ENCODE peak calls at places on chromosome 22, in nine cellular contexts. C is amniotic stem cell, N is ACHN, P is GM12865, L is cardiac fibroblast, I is heart right ventricle, F is nucleus accumbens, Z is GM12891, M is HuH-7.5. R is an unnamed sample.

GRCh38 chr22:21984793-21985192 is 2.2 kb upstream of the TOP3B start:
- DNase-seq in C (peak; percentile 5), N (no peak), P (peak; percentile 45), L (peak; percentile 34), I (no peak), F (no peak), Z (no peak), M (no peak), R (peak; percentile 4)

GRCh38 chr22:35150163-35151107 is 84.5 kb downstream of the ISX start:
- DNase-seq in C (no peak), N (peak; percentile 44), P (peak; percentile 91), L (peak; percentile 57), I (peak; percentile 50), F (peak; percentile 10), Z (no peak), M (peak; percentile 19), R (peak; percentile 23)

GRCh38 chr22:30881361-30882180 is 87.0 kb downstream of the MORC2 start:
- DNase-seq in C (no peak), N (no peak), P (no peak), L (peak; percentile 38), I (peak; percentile 53), F (no peak), Z (no peak), M (peak; percentile 62), R (no peak)

GRCh38 chr22:24961217-24961844 is 8.8 kb downstream of the KIAA1671 start:
- DNase-seq in C (no peak), N (no peak), P (peak; percentile 22), L (no peak), I (no peak), F (no peak), Z (no peak), M (no peak), R (no peak)

GRCh38 chr22:32558681-32559355 is 84.2 kb downstream of the FBXO7 start:
- DNase-seq in C (peak; percentile 37), N (peak; percentile 72), P (no peak), L (peak; percentile 56), I (no peak), F (peak; percentile 61), Z (no peak), M (no peak), R (peak; percentile 91)

GRCh38 chr22:39097098-39098020 is at the start of gene APOBEC3H:
- DNase-seq in C (no peak), N (peak; percentile 8), P (peak; percentile 94), L (peak; percentile 9), I (peak; percentile 47), F (no peak), Z (no peak), M (no peak), R (peak; percentile 66)

GRCh38 chr22:40332319-40332781 is 13.9 kb upstream of the ADSL start:
- DNase-seq in C (peak; percentile 0), N (no peak), P (no peak), L (peak; percentile 20), I (no peak), F (peak; percentile 22), Z (no peak), M (no peak), R (no peak)

GRCh38 chr22:20965104-20965887 is 1.8 kb upstream of the AIFM3 start:
- DNase-seq in C (no peak), N (no peak), P (no peak), L (no peak), I (no peak), F (no peak), Z (no peak), M (no peak), R (no peak)

GRCh38 chr22:36445158-36445668 is 36.2 kb downstream of the TXN2 start:
- DNase-seq in C (peak; percentile 47), N (no peak), P (no peak), L (peak; percentile 92), I (peak; percentile 61), F (no peak), Z (no peak), M (no peak), R (no peak)

GRCh38 chr22:33984211-33984610 is 63.9 kb upstream of the LARGE1 start:
- DNase-seq in C (no peak), N (no peak), P (no peak), L (no peak), I (no peak), F (no peak), Z (no peak), M (no peak), R (no peak)

GRCh38 chr22:43272301-43272700 is 70.9 kb downstream of the SCUBE1 start:
- DNase-seq in C (no peak), N (no peak), P (no peak), L (no peak), I (no peak), F (no peak), Z (no peak), M (no peak), R (no peak)

GRCh38 chr22:39242389-39242808 is 2.4 kb downstream of the PDGFB start:
- DNase-seq in C (no peak), N (no peak), P (no peak), L (no peak), I (no peak), F (no peak), Z (no peak), M (no peak), R (no peak)

GRCh38 chr22:50046481-50047245 is 11.4 kb downstream of the TTLL8 start:
- DNase-seq in C (no peak), N (no peak), P (no peak), L (no peak), I (no peak), F (no peak), Z (no peak), M (no peak), R (no peak)

GRCh38 chr22:39309364-39309861 is 10.0 kb downstream of the RPL3 start:
- DNase-seq in C (no peak), N (no peak), P (no peak), L (no peak), I (no peak), F (no peak), Z (no peak), M (no peak), R (peak; percentile 91)

GRCh38 chr22:29030016-29030617 is 31.5 kb downstream of the C22orf31 start:
- DNase-seq in C (no peak), N (peak; percentile 30), P (no peak), L (peak; percentile 24), I (no peak), F (no peak), Z (no peak), M (peak; percentile 62), R (peak; percentile 95)

GRCh38 chr22:29072979-29073617 is at the start of gene KREMEN1:
- DNase-seq in C (no peak), N (no peak), P (no peak), L (no peak), I (peak; percentile 23), F (peak; percentile 19), Z (no peak), M (no peak), R (no peak)

GRCh38 chr22:44876921-44877320 is 124.5 kb downstream of the ARHGAP8 start:
- DNase-seq in C (no peak), N (no peak), P (no peak), L (no peak), I (no peak), F (no peak), Z (no peak), M (no peak), R (no peak)

GRCh38 chr22:39486951-39487825 is 14.9 kb upstream of the MIEF1 start:
- DNase-seq in C (no peak), N (no peak), P (no peak), L (no peak), I (no peak), F (no peak), Z (no peak), M (no peak), R (no peak)

GRCh38 chr22:26990503-26991189 is 333.3 kb downstream of the MIAT start:
- DNase-seq in C (no peak), N (no peak), P (peak; percentile 45), L (no peak), I (no peak), F (no peak), Z (peak; percentile 25), M (no peak), R (no peak)

GRCh38 chr22:23823331-23823791 is 15.4 kb downstream of the DERL3 start:
- DNase-seq in C (no peak), N (no peak), P (no peak), L (peak; percentile 24), I (peak; percentile 57), F (no peak), Z (no peak), M (no peak), R (no peak)

GRCh38 chr22:29700206-29700948 is 19.4 kb upstream of the CABP7 start:
- DNase-seq in C (no peak), N (peak; percentile 10), P (no peak), L (no peak), I (no peak), F (no peak), Z (no peak), M (no peak), R (no peak)

GRCh38 chr22:24432059-24432853 is 4.9 kb downstream of the ADORA2A start:
- DNase-seq in C (no peak), N (peak; percentile 40), P (no peak), L (peak; percentile 85), I (peak; percentile 84), F (peak; percentile 41), Z (no peak), M (no peak), R (no peak)

GRCh38 chr22:25110846-25111578 is 88.6 kb upstream of the CRYBB3 start:
- DNase-seq in C (peak; percentile 33), N (peak; percentile 77), P (peak; percentile 60), L (peak; percentile 91), I (peak; percentile 70), F (peak; percentile 40), Z (peak; percentile 66), M (peak; percentile 83), R (peak; percentile 83)

GRCh38 chr22:32708835-32709234 is 92.7 kb upstream of the TIMP3 start:
- DNase-seq in C (peak; percentile 52), N (no peak), P (no peak), L (peak; percentile 37), I (no peak), F (no peak), Z (no peak), M (no peak), R (no peak)

GRCh38 chr22:19591568-19591967 is 67.4 kb upstream of the CLDN5 start:
- DNase-seq in C (no peak), N (no peak), P (no peak), L (no peak), I (no peak), F (no peak), Z (no peak), M (no peak), R (no peak)

GRCh38 chr22:25702046-25702445 is 39.9 kb upstream of the MYO18B start:
- DNase-seq in C (no peak), N (peak; percentile 22), P (peak; percentile 15), L (peak; percentile 57), I (no peak), F (no peak), Z (no peak), M (no peak), R (peak; percentile 35)

GRCh38 chr22:35355744-35356420 is 25.0 kb upstream of the HMOX1 start:
- DNase-seq in C (no peak), N (no peak), P (no peak), L (no peak), I (no peak), F (no peak), Z (no peak), M (no peak), R (no peak)

GRCh38 chr22:29748248-29748893 is 18.4 kb downstream of the ZMAT5 start:
- DNase-seq in C (no peak), N (no peak), P (no peak), L (no peak), I (no peak), F (no peak), Z (no peak), M (no peak), R (peak; percentile 42)

GRCh38 chr22:23240639-23241389 is 60.5 kb downstream of the BCR start:
- DNase-seq in C (no peak), N (peak; percentile 23), P (peak; percentile 17), L (peak; percentile 32), I (no peak), F (no peak), Z (no peak), M (no peak), R (no peak)

GRCh38 chr22:17921871-17922821 is 102.2 kb downstream of the MICAL3 start:
- DNase-seq in C (no peak), N (peak; percentile 29), P (no peak), L (no peak), I (peak; percentile 51), F (no peak), Z (no peak), M (no peak), R (no peak)

GRCh38 chr22:40463017-40463631 is 92.7 kb downstream of the SGSM3 start:
- DNase-seq in C (no peak), N (no peak), P (peak; percentile 74), L (no peak), I (no peak), F (no peak), Z (no peak), M (no peak), R (no peak)